ENCODE peak calls at places on chromosomes 6 and 20, in five cellular contexts. One of them, this sample, is unnamed.

GRCh38 chr6:20866940-20867630 is 332.8 kb downstream of the CDKAL1 start:
- DNase-seq in tibial nerve: no peak
- DNase-seq in A549: no peak
- DNase-seq in right lobe of liver: no peak
- DNase-seq in heart right ventricle: no peak
- DNase-seq in this sample: no peak

GRCh38 chr6:149680490-149680889 is 32.0 kb upstream of the KATNA1 start:
- DNase-seq in tibial nerve: no peak
- DNase-seq in heart right ventricle: no peak
- DNase-seq in right lobe of liver: no peak
- DNase-seq in A549: no peak
- DNase-seq in this sample: no peak

GRCh38 chr20:62358171-62358719 is 8.9 kb downstream of the LAMA5 start:
- DNase-seq in right lobe of liver: peak; percentile 96
- DNase-seq in A549: no peak
- DNase-seq in tibial nerve: no peak
- DNase-seq in heart right ventricle: no peak
- DNase-seq in this sample: no peak

GRCh38 chr20:10111144-10111771 is 76.5 kb downstream of the ANKEF1 start:
- DNase-seq in A549: no peak
- DNase-seq in heart right ventricle: no peak
- DNase-seq in tibial nerve: no peak
- DNase-seq in right lobe of liver: peak; percentile 83
- DNase-seq in this sample: no peak

GRCh38 chr20:8735014-8735413 is 333.9 kb upstream of the PLCB4 start:
- DNase-seq in tibial nerve: no peak
- DNase-seq in heart right ventricle: no peak
- DNase-seq in right lobe of liver: no peak
- DNase-seq in A549: no peak
- DNase-seq in this sample: no peak

GRCh38 chr6:141248056-141248799 is 884.5 kb upstream of the GJE1 start:
- DNase-seq in tibial nerve: no peak
- DNase-seq in A549: no peak
- DNase-seq in right lobe of liver: no peak
- DNase-seq in heart right ventricle: no peak
- DNase-seq in this sample: no peak

GRCh38 chr20:1944345-1945099 is 49.3 kb downstream of the SIRPA start:
- DNase-seq in heart right ventricle: no peak
- DNase-seq in A549: no peak
- DNase-seq in right lobe of liver: peak; percentile 36
- DNase-seq in tibial nerve: no peak
- DNase-seq in this sample: no peak

GRCh38 chr6:12851123-12851695 is 134.6 kb downstream of the PHACTR1 start:
- DNase-seq in A549: no peak
- DNase-seq in right lobe of liver: no peak
- DNase-seq in tibial nerve: no peak
- DNase-seq in heart right ventricle: no peak
- DNase-seq in this sample: no peak

GRCh38 chr6:106730672-106731071 is 101.3 kb downstream of the QRSL1 start:
- DNase-seq in right lobe of liver: no peak
- DNase-seq in A549: no peak
- DNase-seq in heart right ventricle: no peak
- DNase-seq in tibial nerve: no peak
- DNase-seq in this sample: no peak

GRCh38 chr6:7906741-7907140 is 3.8 kb downstream of the TXNDC5 start:
- DNase-seq in tibial nerve: no peak
- DNase-seq in heart right ventricle: no peak
- DNase-seq in right lobe of liver: no peak
- DNase-seq in A549: no peak
- DNase-seq in this sample: no peak

GRCh38 chr6:14910692-14911547 is 334.9 kb upstream of the JARID2 start:
- DNase-seq in tibial nerve: no peak
- DNase-seq in A549: no peak
- DNase-seq in right lobe of liver: peak; percentile 59
- DNase-seq in heart right ventricle: peak; percentile 38
- DNase-seq in this sample: no peak

GRCh38 chr20:64233725-64234124 is 21.8 kb upstream of the PCMTD2 start:
- DNase-seq in right lobe of liver: peak; percentile 96
- DNase-seq in tibial nerve: no peak
- DNase-seq in A549: no peak
- DNase-seq in heart right ventricle: peak; percentile 83
- DNase-seq in this sample: no peak

GRCh38 chr20:25220021-25220730 is 24.7 kb downstream of the ENTPD6 start:
- DNase-seq in A549: no peak
- DNase-seq in heart right ventricle: no peak
- DNase-seq in tibial nerve: no peak
- DNase-seq in right lobe of liver: no peak
- DNase-seq in this sample: peak; percentile 89

GRCh38 chr6:150142304-150142656 is 564 bp upstream of the PPP1R14C start:
- DNase-seq in right lobe of liver: no peak
- DNase-seq in heart right ventricle: no peak
- DNase-seq in A549: no peak
- DNase-seq in tibial nerve: no peak
- DNase-seq in this sample: no peak

GRCh38 chr6:163412345-163412744 is 2.2 kb upstream of the QKI start:
- DNase-seq in right lobe of liver: no peak
- DNase-seq in heart right ventricle: no peak
- DNase-seq in tibial nerve: no peak
- DNase-seq in A549: no peak
- DNase-seq in this sample: peak; percentile 11

GRCh38 chr6:29561091-29561490 is 1.6 kb upstream of the UBD start:
- DNase-seq in A549: no peak
- DNase-seq in right lobe of liver: no peak
- DNase-seq in tibial nerve: no peak
- DNase-seq in heart right ventricle: no peak
- DNase-seq in this sample: peak; percentile 7

GRCh38 chr6:152904678-152905077 is 78.2 kb downstream of the FBXO5 start:
- DNase-seq in heart right ventricle: no peak
- DNase-seq in right lobe of liver: no peak
- DNase-seq in tibial nerve: no peak
- DNase-seq in A549: no peak
- DNase-seq in this sample: no peak

GRCh38 chr6:3301506-3301905 is 42.8 kb downstream of the PSMG4 start:
- DNase-seq in tibial nerve: no peak
- DNase-seq in heart right ventricle: no peak
- DNase-seq in right lobe of liver: no peak
- DNase-seq in A549: no peak
- DNase-seq in this sample: no peak

GRCh38 chr20:14960837-14961236 is 623.4 kb upstream of the FLRT3 start:
- DNase-seq in tibial nerve: no peak
- DNase-seq in A549: no peak
- DNase-seq in right lobe of liver: no peak
- DNase-seq in heart right ventricle: no peak
- DNase-seq in this sample: no peak

GRCh38 chr6:105781248-105781647 is 304.9 kb upstream of the PRDM1 start:
- DNase-seq in A549: no peak
- DNase-seq in heart right ventricle: no peak
- DNase-seq in tibial nerve: no peak
- DNase-seq in right lobe of liver: no peak
- DNase-seq in this sample: no peak

GRCh38 chr6:139904158-139904533 is 529.7 kb upstream of the CITED2 start:
- DNase-seq in heart right ventricle: no peak
- DNase-seq in tibial nerve: no peak
- DNase-seq in right lobe of liver: no peak
- DNase-seq in A549: no peak
- DNase-seq in this sample: no peak

GRCh38 chr6:53877151-53877550 is 82.3 kb downstream of the LRRC1 start:
- DNase-seq in A549: no peak
- DNase-seq in tibial nerve: no peak
- DNase-seq in heart right ventricle: no peak
- DNase-seq in right lobe of liver: no peak
- DNase-seq in this sample: no peak

GRCh38 chr6:33205172-33206026 is 944 bp downstream of the HSD17B8 start:
- DNase-seq in right lobe of liver: peak; percentile 35
- DNase-seq in A549: peak; percentile 46
- DNase-seq in tibial nerve: no peak
- DNase-seq in heart right ventricle: no peak
- DNase-seq in this sample: peak; percentile 66

GRCh38 chr6:120826253-120826652 is 508.0 kb downstream of the TBC1D32 start:
- DNase-seq in heart right ventricle: no peak
- DNase-seq in tibial nerve: no peak
- DNase-seq in A549: peak; percentile 1
- DNase-seq in right lobe of liver: no peak
- DNase-seq in this sample: no peak

GRCh38 chr20:36384022-36384619 is 78.0 kb downstream of the DLGAP4 start:
- DNase-seq in tibial nerve: no peak
- DNase-seq in heart right ventricle: peak; percentile 8
- DNase-seq in right lobe of liver: no peak
- DNase-seq in A549: no peak
- DNase-seq in this sample: no peak

GRCh38 chr20:34522969-34523871 is 7.0 kb downstream of the DYNLRB1 start:
- DNase-seq in tibial nerve: no peak
- DNase-seq in A549: peak; percentile 57
- DNase-seq in heart right ventricle: no peak
- DNase-seq in right lobe of liver: no peak
- DNase-seq in this sample: peak; percentile 83

GRCh38 chr6:24879351-24879750 is 56.4 kb downstream of the RIPOR2 start:
- DNase-seq in A549: no peak
- DNase-seq in tibial nerve: no peak
- DNase-seq in heart right ventricle: no peak
- DNase-seq in right lobe of liver: no peak
- DNase-seq in this sample: no peak

GRCh38 chr20:31698243-31698802 is 24.3 kb downstream of the BCL2L1 start:
- DNase-seq in tibial nerve: no peak
- DNase-seq in right lobe of liver: no peak
- DNase-seq in heart right ventricle: no peak
- DNase-seq in A549: no peak
- DNase-seq in this sample: no peak
- H3K4me1 ChIP-seq in tibial nerve: no peaks in the 10 kb centered on the region
- H3K4me1 ChIP-seq in right lobe of liver: no peaks in the 10 kb centered on the region
- H3K4me1 ChIP-seq in heart right ventricle: peaks cover 80% of the 10 kb centered on the region
- H3K4me1 ChIP-seq in A549: peaks cover 100% of the 10 kb centered on the region
- H3K4me1 ChIP-seq in this sample: peaks cover 45% of the 10 kb centered on the region

GRCh38 chr6:132085731-132086130 is 134.6 kb upstream of the CCN2 start:
- DNase-seq in right lobe of liver: no peak
- DNase-seq in A549: no peak
- DNase-seq in tibial nerve: no peak
- DNase-seq in heart right ventricle: no peak
- DNase-seq in this sample: no peak
- H3K4me3 ChIP-seq in right lobe of liver: no peak overlapping the region
- H3K4me3 ChIP-seq in A549: no peak overlapping the region
- H3K4me3 ChIP-seq in tibial nerve: no peak overlapping the region
- H3K4me3 ChIP-seq in heart right ventricle: no peak overlapping the region
- H3K4me3 ChIP-seq in this sample: peak overlapping the region; percentile 16

GRCh38 chr6:46469021-46469420 is 22.2 kb downstream of the RCAN2 start:
- DNase-seq in tibial nerve: no peak
- DNase-seq in right lobe of liver: no peak
- DNase-seq in heart right ventricle: no peak
- DNase-seq in A549: no peak
- DNase-seq in this sample: no peak
- H3K4me1 ChIP-seq in tibial nerve: no peaks in the 10 kb centered on the region
- H3K4me1 ChIP-seq in right lobe of liver: no peaks in the 10 kb centered on the region
- H3K4me1 ChIP-seq in heart right ventricle: peaks cover 37% of the 10 kb centered on the region
- H3K4me1 ChIP-seq in A549: no peaks in the 10 kb centered on the region
- H3K4me1 ChIP-seq in this sample: peaks cover 21% of the 10 kb centered on the region

DNA sequence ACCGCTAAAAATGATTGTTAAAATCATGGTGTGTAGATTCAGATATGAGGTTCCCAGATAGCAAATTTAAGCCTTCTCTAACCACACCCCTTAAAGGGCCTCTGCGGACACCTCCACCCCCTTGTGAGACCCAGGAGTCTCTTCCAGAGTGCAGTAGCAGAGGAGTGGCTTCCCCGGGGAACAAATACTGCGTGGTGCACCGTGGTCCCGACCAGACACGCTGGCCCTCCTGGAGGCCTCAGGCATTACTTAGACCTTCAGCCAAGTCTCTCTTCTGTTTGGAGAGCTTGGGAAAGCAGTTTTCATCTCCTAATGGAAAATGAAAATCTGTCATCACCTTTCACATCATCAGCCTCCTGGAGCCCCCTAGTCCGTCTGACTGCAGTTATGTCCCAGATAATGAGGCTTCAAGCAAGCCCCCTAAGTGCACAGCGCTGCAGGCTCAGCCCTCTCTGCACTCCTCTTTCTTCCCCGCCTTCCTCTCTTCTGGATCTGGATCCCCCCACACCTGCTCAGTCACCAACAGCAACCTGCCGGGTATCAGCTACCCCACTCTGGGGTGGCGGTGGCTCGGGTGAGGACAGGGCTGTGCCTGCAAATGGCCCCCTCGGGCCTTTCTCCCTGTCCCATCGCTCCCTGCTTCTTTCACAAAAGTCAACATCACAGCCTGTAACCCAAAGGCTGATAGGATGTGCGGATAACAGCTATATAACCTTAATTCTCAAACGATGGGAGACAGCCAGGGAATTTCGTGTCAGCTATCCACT is 58.8 kb upstream of the TAGAP start:
- DNase-seq in right lobe of liver: no peak
- DNase-seq in tibial nerve: no peak
- DNase-seq in A549: no peak
- DNase-seq in heart right ventricle: no peak
- DNase-seq in this sample: no peak
- H3K4me3 ChIP-seq in right lobe of liver: no peak overlapping the region
- H3K4me3 ChIP-seq in tibial nerve: no peak overlapping the region
- H3K4me3 ChIP-seq in A549: no peak overlapping the region
- H3K4me3 ChIP-seq in heart right ventricle: no peak overlapping the region
- H3K4me3 ChIP-seq in this sample: no peak overlapping the region